ENCODE peak calls at places on chromosomes 11 and 22, in six cellular contexts. D, Y, J, U, Q and B are unnamed samples.

GRCh38 chr11:86070435-86071056 is 1.7 kb upstream of the PICALM start:
- DNase-seq in D (no peak), Y (peak), J (no peak), U (no peak), Q (no peak), B (no peak)

GRCh38 chr11:1749787-1750351 is 526 bp downstream of the IFITM10 start:
- DNase-seq in D (no peak), Y (peak), J (no peak), U (no peak), Q (no peak), B (peak)

GRCh38 chr11:77130763-77131513 is 2.9 kb downstream of the MYO7A start:
- DNase-seq in D (no peak), Y (peak), J (no peak), U (peak), Q (no peak), B (peak)

GRCh38 chr11:115462004-115462541 is 42.1 kb downstream of the CADM1 start:
- DNase-seq in D (no peak), Y (no peak), J (no peak), U (no peak), Q (no peak), B (no peak)

GRCh38 chr11:78840623-78841022 is 266.0 kb upstream of the NARS2 start:
- DNase-seq in D (no peak), Y (peak), J (no peak), U (no peak), Q (no peak), B (no peak)

GRCh38 chr11:108551653-108552462 is 41.7 kb downstream of the EXPH5 start:
- DNase-seq in D (no peak), Y (peak), J (no peak), U (no peak), Q (no peak), B (peak)

GRCh38 chr22:41380993-41381328 is 781 bp upstream of the TEF start:
- DNase-seq in D (no peak), Y (peak), J (peak), U (no peak), Q (no peak), B (peak)

GRCh38 chr22:28955817-28956216 is 72.4 kb downstream of the ZNRF3 start:
- DNase-seq in D (peak), Y (no peak), J (no peak), U (no peak), Q (peak), B (no peak)

GRCh38 chr11:75510011-75510595 is 15.6 kb downstream of the GDPD5 start:
- DNase-seq in D (no peak), Y (no peak), J (no peak), U (no peak), Q (no peak), B (no peak)

GRCh38 chr11:134040386-134041297 is 28.2 kb upstream of the JAM3 start:
- DNase-seq in D (no peak), Y (peak), J (no peak), U (no peak), Q (no peak), B (peak)

GRCh38 chr22:37634505-37635002 is 4.9 kb upstream of the SH3BP1 start:
- DNase-seq in D (peak), Y (no peak), J (no peak), U (no peak), Q (no peak), B (peak)

GRCh38 chr11:122796128-122796717 is 42.1 kb upstream of the CRTAM start:
- DNase-seq in D (peak), Y (peak), J (no peak), U (peak), Q (peak), B (no peak)

GRCh38 chr22:26893034-26893710 is 235.8 kb downstream of the MIAT start:
- DNase-seq in D (no peak), Y (no peak), J (no peak), U (no peak), Q (no peak), B (no peak)

GRCh38 chr11:35711173-35711910 is 48.8 kb downstream of the TRIM44 start:
- DNase-seq in D (no peak), Y (no peak), J (no peak), U (no peak), Q (no peak), B (no peak)

GRCh38 chr11:250740-251299 is 14.0 kb downstream of the PSMD13 start:
- DNase-seq in D (peak), Y (peak), J (no peak), U (peak), Q (peak), B (peak)

GRCh38 chr11:36622431-36623136 is 24.5 kb upstream of the RAG2 start:
- DNase-seq in D (peak), Y (peak), J (no peak), U (no peak), Q (no peak), B (peak)

GRCh38 chr22:50011447-50012200 is 941 bp downstream of the IL17REL start:
- DNase-seq in D (no peak), Y (no peak), J (no peak), U (no peak), Q (no peak), B (no peak)

GRCh38 chr11:67369801-67370284 is 3.6 kb downstream of the CLCF1 start:
- DNase-seq in D (no peak), Y (peak), J (no peak), U (no peak), Q (no peak), B (peak)

GRCh38 chr11:61494341-61495038 is 14.1 kb upstream of the LRRC10B start:
- DNase-seq in D (no peak), Y (no peak), J (no peak), U (no peak), Q (no peak), B (no peak)

GRCh38 chr11:44403176-44403575 is 93.2 kb upstream of the ALX4 start:
- DNase-seq in D (no peak), Y (no peak), J (no peak), U (no peak), Q (no peak), B (no peak)

GRCh38 chr22:47457021-47457420 is 694.6 kb downstream of the TBC1D22A start:
- DNase-seq in D (no peak), Y (no peak), J (no peak), U (no peak), Q (no peak), B (no peak)

GRCh38 chr22:25777411-25777810 is 35.4 kb downstream of the MYO18B start:
- DNase-seq in D (no peak), Y (no peak), J (no peak), U (no peak), Q (no peak), B (no peak)

GRCh38 chr11:121914508-121914907 is 201.5 kb downstream of the BLID start:
- DNase-seq in D (no peak), Y (no peak), J (no peak), U (no peak), Q (no peak), B (no peak)

GRCh38 chr11:79762271-79762935 is 321.6 kb upstream of the TENM4 start:
- DNase-seq in D (no peak), Y (no peak), J (peak), U (no peak), Q (no peak), B (no peak)

GRCh38 chr11:35605691-35606090 is 12.6 kb upstream of the FJX1 start:
- DNase-seq in D (no peak), Y (peak), J (no peak), U (no peak), Q (no peak), B (peak)

GRCh38 chr22:21585389-21585788 is 17.9 kb downstream of the UBE2L3 start:
- DNase-seq in D (no peak), Y (no peak), J (no peak), U (no peak), Q (no peak), B (no peak)

GRCh38 chr22:21972293-21972779 is 10.3 kb downstream of the TOP3B start:
- DNase-seq in D (peak), Y (peak), J (no peak), U (no peak), Q (peak), B (peak)

GRCh38 chr22:19875061-19875530 is 20.4 kb upstream of the GNB1L start:
- DNase-seq in D (no peak), Y (no peak), J (no peak), U (peak), Q (no peak), B (no peak)

GRCh38 chr11:28009383-28009782 is 98.6 kb downstream of the KIF18A start:
- DNase-seq in D (no peak), Y (peak), J (no peak), U (no peak), Q (no peak), B (peak)

GRCh38 chr11:123537726-123538125 is 107.7 kb downstream of the GRAMD1B start:
- DNase-seq in D (no peak), Y (no peak), J (no peak), U (no peak), Q (no peak), B (no peak)

GRCh38 chr11:13278620-13279486 is 1.3 kb downstream of the BMAL1 start:
- DNase-seq in D (peak), Y (no peak), J (no peak), U (no peak), Q (no peak), B (no peak)

GRCh38 chr11:100923555-100923954 is 206.1 kb downstream of the PGR start:
- DNase-seq in D (no peak), Y (peak), J (no peak), U (no peak), Q (no peak), B (peak)

GRCh38 chr11:110376711-110377324 is 52.9 kb upstream of the FDX1 start:
- DNase-seq in D (peak), Y (peak), J (peak), U (peak), Q (no peak), B (peak)

GRCh38 chr11:43919852-43920597 is 22.4 kb upstream of the C11orf96 start:
- DNase-seq in D (no peak), Y (peak), J (no peak), U (no peak), Q (no peak), B (no peak)

GRCh38 chr11:102036757-102037156 is 10.5 kb upstream of the CFAP300 start:
- DNase-seq in D (no peak), Y (no peak), J (no peak), U (no peak), Q (no peak), B (no peak)

GRCh38 chr22:48563118-48563965 is 1264.3 kb downstream of the BRD1 start:
- DNase-seq in D (no peak), Y (no peak), J (no peak), U (no peak), Q (no peak), B (no peak)

GRCh38 chr11:78291754-78292108 is 103.0 kb downstream of the USP35 start:
- DNase-seq in D (peak), Y (no peak), J (no peak), U (no peak), Q (no peak), B (no peak)

GRCh38 chr11:73478737-73479347 is 102.6 kb downstream of the RELT start:
- DNase-seq in D (peak), Y (peak), J (no peak), U (no peak), Q (no peak), B (peak)

GRCh38 chr11:16299390-16299789 is 57.0 kb downstream of the SOX6 start:
- DNase-seq in D (no peak), Y (no peak), J (no peak), U (no peak), Q (no peak), B (no peak)

GRCh38 chr11:114079406-114080072 is 20.0 kb downstream of the ZBTB16 start:
- DNase-seq in D (no peak), Y (peak), J (no peak), U (no peak), Q (no peak), B (peak)
- H3K4me3 ChIP-seq in D (no peak), Y (no peak), J (no peak), U (peak), Q (no peak), B (no peak)

GRCh38 chr22:35766654-35767580 is 49.2 kb downstream of the APOL5 start:
- DNase-seq in D (no peak), Y (peak), J (no peak), U (no peak), Q (no peak), B (peak)
- H3K4me3 ChIP-seq in D (no peak), Y (no peak), J (no peak), U (no peak), Q (no peak), B (peak)

GRCh38 chr11:72120930-72121329 is 8.4 kb upstream of the ANAPC15 start:
- DNase-seq in D (no peak), Y (no peak), J (no peak), U (no peak), Q (no peak), B (no peak)
- H3K4me3 ChIP-seq in D (no peak), Y (no peak), J (no peak), U (no peak), Q (no peak), B (no peak)

GRCh38 chr11:8684600-8685290 is 2.2 kb downstream of the RPL27A start:
- DNase-seq in D (no peak), Y (no peak), J (no peak), U (no peak), Q (no peak), B (no peak)
- H3K4me3 ChIP-seq in D (peak), Y (peak), J (peak), U (no peak), Q (no peak), B (peak)

GRCh38 chr11:19777032-19777341 is 64.3 kb downstream of the NAV2 start:
- DNase-seq in D (no peak), Y (peak), J (no peak), U (no peak), Q (no peak), B (no peak)
- H3K4me3 ChIP-seq in D (no peak), Y (peak), J (no peak), U (peak), Q (no peak), B (peak)

DNA sequence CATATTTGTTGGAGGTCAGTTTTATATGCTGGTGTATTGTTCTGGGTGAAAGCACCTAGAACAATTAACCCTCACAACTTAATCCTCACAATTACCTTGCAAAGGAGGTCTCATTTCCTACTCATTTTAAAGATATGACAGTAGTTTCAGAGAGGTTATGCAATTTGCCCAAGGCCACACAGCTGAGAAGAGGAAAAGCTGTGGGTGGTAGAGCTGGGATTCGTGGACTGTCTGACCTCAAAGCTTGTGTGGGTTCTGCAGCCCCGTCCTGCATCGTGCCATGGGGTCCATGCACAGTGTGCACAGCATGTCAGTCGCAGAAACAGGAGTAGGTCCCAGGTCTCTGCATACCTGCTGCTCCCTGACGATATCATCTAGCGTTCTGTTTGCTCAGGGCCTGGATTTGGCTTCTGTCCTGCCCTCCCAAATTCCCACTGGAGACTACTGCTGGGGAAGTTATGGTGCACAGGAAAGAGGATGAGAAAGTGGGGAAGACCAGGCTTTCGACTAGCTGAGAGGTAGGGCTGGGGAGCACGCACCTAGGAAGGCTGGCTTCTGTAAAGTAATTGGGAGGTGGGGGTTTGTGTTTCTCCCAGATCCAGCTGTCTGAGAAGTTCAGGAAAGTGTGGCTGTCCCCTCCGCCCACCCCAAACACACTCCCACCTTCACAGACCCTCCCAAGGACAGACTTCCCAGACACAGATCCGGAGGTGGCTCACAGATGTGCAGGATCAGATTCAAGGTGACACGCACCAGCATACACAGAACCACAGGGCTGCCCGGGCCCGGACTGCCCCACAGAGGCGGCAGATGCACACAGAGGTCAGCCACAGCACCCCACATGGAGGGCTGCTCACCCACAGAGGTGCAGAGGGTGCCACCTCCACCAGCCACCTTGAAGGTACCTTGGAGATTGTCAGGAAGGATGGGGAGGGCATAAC is 2.0 kb downstream of the BACE1 start:
- DNase-seq in D (no peak), Y (no peak), J (peak), U (no peak), Q (no peak), B (no peak)
- H3K4me3 ChIP-seq in D (no peak), Y (peak), J (no peak), U (no peak), Q (no peak), B (peak)

GRCh38 chr22:31629741-31630184 is 32.3 kb downstream of the PISD start:
- DNase-seq in D (no peak), Y (no peak), J (no peak), U (no peak), Q (peak), B (no peak)

GRCh38 chr22:31628362-31628761 is 33.7 kb downstream of the PISD start:
- DNase-seq in D (no peak), Y (no peak), J (no peak), U (no peak), Q (no peak), B (no peak)

GRCh38 chr22:31630331-31631329 is 31.4 kb downstream of the PISD start:
- DNase-seq in D (peak), Y (peak), J (no peak), U (peak), Q (peak), B (peak)

GRCh38 chr22:31627223-31627731 is 34.7 kb downstream of the PISD start:
- DNase-seq in D (no peak), Y (peak), J (no peak), U (no peak), Q (no peak), B (no peak)

GRCh38 chr22:31628969-31629723 is 32.9 kb downstream of the PISD start:
- DNase-seq in D (no peak), Y (no peak), J (no peak), U (no peak), Q (peak), B (no peak)
- H3K4me3 ChIP-seq in D (no peak), Y (peak), J (no peak), U (no peak), Q (peak), B (peak)

DNA sequence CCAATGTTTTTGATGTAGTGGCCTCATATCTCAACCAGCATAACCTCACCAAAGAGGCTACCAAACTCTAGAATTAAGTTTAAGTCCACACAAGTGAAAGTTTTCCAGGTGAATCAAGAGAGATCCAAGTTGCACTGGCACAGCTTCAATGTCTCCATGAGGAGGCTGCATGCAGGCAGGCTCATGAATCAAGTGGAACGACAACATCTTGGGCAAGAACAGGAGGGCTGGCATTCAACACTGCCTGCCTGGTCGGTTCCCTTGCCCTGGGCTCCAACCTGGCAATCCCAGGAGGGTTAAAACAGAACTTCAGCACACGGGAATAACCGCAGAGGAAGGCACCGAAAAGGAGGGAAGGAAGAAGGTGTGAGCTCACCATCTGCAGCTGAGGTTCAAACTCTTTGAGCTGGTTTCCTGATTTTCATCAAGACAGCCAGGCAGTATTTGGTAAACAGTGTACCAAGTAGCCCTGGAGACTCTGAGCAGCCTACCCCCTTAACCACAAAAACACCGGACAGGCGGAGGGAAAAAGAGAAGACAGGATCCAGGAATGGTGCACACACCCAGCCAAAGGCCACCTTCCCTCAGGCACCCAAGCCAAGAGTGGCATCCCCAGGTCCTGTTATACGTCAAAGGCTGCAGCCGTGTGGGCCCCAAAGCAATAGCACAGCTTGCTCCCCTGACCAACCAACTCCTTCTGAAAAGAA is 1.4 kb downstream of the PACSIN2 start:
- DNase-seq in D (peak), Y (peak), J (no peak), U (no peak), Q (no peak), B (peak)
- H3K4me3 ChIP-seq in D (peak), Y (peak), J (peak), U (peak), Q (peak), B (peak)

GRCh38 chr11:64758330-64759079 is 1.3 kb downstream of the PYGM start:
- DNase-seq in D (no peak), Y (no peak), J (no peak), U (no peak), Q (no peak), B (no peak)

GRCh38 chr11:64760759-64761417 is 1.1 kb upstream of the PYGM start:
- DNase-seq in D (peak), Y (no peak), J (no peak), U (no peak), Q (no peak), B (no peak)

GRCh38 chr11:64757549-64758329 is 2.0 kb downstream of the PYGM start:
- DNase-seq in D (no peak), Y (no peak), J (no peak), U (no peak), Q (no peak), B (no peak)

GRCh38 chr11:64759722-64760719 is at the start of gene PYGM:
- DNase-seq in D (no peak), Y (peak), J (no peak), U (no peak), Q (no peak), B (no peak)

GRCh38 chr11:64759131-64759721 is 548 bp downstream of the PYGM start:
- DNase-seq in D (no peak), Y (no peak), J (no peak), U (no peak), Q (no peak), B (no peak)
- H3K4me3 ChIP-seq in D (no peak), Y (peak), J (no peak), U (peak), Q (no peak), B (no peak)

GRCh38 chr11:124762077-124762623 is at the start of gene ESAM:
- DNase-seq in D (peak), Y (no peak), J (no peak), U (no peak), Q (peak), B (no peak)
- H3K4me3 ChIP-seq in D (peak), Y (peak), J (peak), U (peak), Q (peak), B (peak)